ENCODE peak calls at places on chromosomes 3 and 15, in six cellular contexts. Y, A, W, B, J and L are unnamed samples.

GRCh38 chr15:90530250-90531051 is 728 bp downstream of the CRTC3 start:
- DNase-seq in W (peak), B (peak), Y (peak), J (peak), A (peak), L (peak)

GRCh38 chr3:141743305-141743704 is 5.2 kb downstream of the RNF7 start:
- DNase-seq in J (no peak), Y (no peak), A (no peak), B (no peak), W (no peak), L (no peak)

GRCh38 chr15:56356616-56357015 is 8.6 kb upstream of the TEX9 start:
- DNase-seq in W (no peak), J (peak), A (no peak), Y (peak), B (no peak), L (peak)

GRCh38 chr3:135310317-135310716 is 515.3 kb downstream of the EPHB1 start:
- DNase-seq in A (no peak), J (no peak), W (peak), B (no peak), Y (no peak), L (no peak)

GRCh38 chr15:99100245-99101173 is 4.4 kb upstream of the SYNM start:
- DNase-seq in B (peak), W (peak), A (peak), J (peak), Y (peak), L (peak)

GRCh38 chr3:67863869-67864268 is 209.5 kb upstream of the SUCLG2 start:
- DNase-seq in B (no peak), J (peak), Y (no peak), A (no peak), W (peak), L (no peak)

GRCh38 chr3:136612512-136612911 is 139.7 kb downstream of the STAG1 start:
- DNase-seq in J (no peak), A (no peak), Y (no peak), B (no peak), W (no peak), L (peak)

GRCh38 chr3:157614896-157615295 is 111.7 kb upstream of the VEPH1 start:
- DNase-seq in B (no peak), J (no peak), W (no peak), A (no peak), Y (no peak), L (no peak)

GRCh38 chr3:125322166-125322565 is 53.0 kb downstream of the ZNF148 start:
- DNase-seq in J (peak), Y (no peak), W (no peak), A (no peak), B (no peak), L (peak)

GRCh38 chr3:185720326-185720725 is 104.5 kb downstream of the IGF2BP2 start:
- DNase-seq in A (no peak), B (no peak), J (no peak), W (no peak), Y (no peak), L (no peak)

GRCh38 chr3:185717121-185717520 is 107.7 kb downstream of the IGF2BP2 start:
- DNase-seq in J (peak), W (no peak), Y (no peak), A (no peak), B (no peak), L (peak)

GRCh38 chr3:185718736-185719456 is 105.9 kb downstream of the IGF2BP2 start:
- DNase-seq in B (no peak), W (no peak), A (no peak), J (no peak), Y (no peak), L (no peak)

GRCh38 chr3:185716436-185717090 is 108.3 kb downstream of the IGF2BP2 start:
- DNase-seq in B (no peak), J (no peak), A (no peak), W (no peak), Y (no peak), L (no peak)

DNA sequence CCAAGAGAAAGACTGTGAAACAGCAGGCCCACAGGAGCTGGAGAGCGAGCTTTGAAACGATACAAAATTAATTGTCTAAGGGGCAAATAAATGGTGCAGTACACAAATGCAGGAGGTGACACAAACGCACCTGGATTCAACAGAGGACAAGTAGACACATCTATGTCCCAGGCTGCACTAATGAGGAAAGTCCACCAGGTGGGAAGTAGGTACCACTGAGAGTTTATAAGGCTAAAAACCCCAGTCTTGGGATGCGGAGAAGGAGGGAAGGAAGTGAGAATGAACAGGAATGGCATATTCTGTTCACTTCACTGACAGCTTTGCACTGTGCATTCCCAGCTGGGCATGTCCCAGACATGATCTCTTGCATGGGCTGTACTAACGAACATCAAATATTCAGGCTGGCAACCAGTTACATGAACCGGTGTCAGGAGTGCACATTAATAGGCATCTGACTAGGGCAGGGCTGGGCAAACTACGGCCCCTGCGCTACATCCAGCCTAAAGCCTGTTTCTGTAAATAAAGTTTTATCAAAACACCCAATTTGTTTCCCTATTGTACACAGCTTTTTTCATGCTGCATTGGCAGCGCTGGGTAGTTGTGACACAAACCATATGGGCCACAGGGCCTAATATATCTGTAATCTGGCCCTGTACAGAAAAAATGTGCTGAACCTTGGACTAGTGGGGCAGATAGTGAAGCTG is 107.1 kb downstream of the IGF2BP2 start:
- DNase-seq in J (no peak), Y (no peak), A (no peak), B (no peak), W (no peak), L (no peak)
- TF ChIP-seq CTCF in J (peak), Y (no peak), A (no peak), B (no peak), W (peak), L (peak)

GRCh38 chr3:20576228-20576627 is 390.2 kb upstream of the SGO1 start:
- DNase-seq in Y (no peak), B (no peak), A (no peak), J (no peak), W (no peak), L (peak)
- TF ChIP-seq CTCF in Y (no peak), B (no peak), A (no peak), J (no peak), W (no peak), L (no peak)

GRCh38 chr3:194298331-194299227 is 52.5 kb downstream of the CPN2 start:
- DNase-seq in Y (no peak), J (no peak), B (peak), W (no peak), A (no peak), L (no peak)

GRCh38 chr3:194300936-194301335 is 50.2 kb downstream of the CPN2 start:
- DNase-seq in Y (no peak), A (no peak), J (no peak), W (no peak), B (peak), L (no peak)

GRCh38 chr3:194296832-194297666 is 54.1 kb downstream of the CPN2 start:
- DNase-seq in B (peak), W (peak), Y (peak), A (peak), J (peak), L (no peak)

GRCh38 chr3:194301730-194302129 is 49.4 kb downstream of the CPN2 start:
- DNase-seq in J (no peak), W (no peak), A (no peak), B (peak), Y (no peak), L (no peak)

GRCh38 chr3:194300392-194300758 is 50.8 kb downstream of the CPN2 start:
- DNase-seq in Y (no peak), W (peak), J (peak), B (peak), A (peak), L (no peak)
- TF ChIP-seq CTCF in Y (no peak), W (peak), J (no peak), B (no peak), A (peak), L (no peak)

DNA sequence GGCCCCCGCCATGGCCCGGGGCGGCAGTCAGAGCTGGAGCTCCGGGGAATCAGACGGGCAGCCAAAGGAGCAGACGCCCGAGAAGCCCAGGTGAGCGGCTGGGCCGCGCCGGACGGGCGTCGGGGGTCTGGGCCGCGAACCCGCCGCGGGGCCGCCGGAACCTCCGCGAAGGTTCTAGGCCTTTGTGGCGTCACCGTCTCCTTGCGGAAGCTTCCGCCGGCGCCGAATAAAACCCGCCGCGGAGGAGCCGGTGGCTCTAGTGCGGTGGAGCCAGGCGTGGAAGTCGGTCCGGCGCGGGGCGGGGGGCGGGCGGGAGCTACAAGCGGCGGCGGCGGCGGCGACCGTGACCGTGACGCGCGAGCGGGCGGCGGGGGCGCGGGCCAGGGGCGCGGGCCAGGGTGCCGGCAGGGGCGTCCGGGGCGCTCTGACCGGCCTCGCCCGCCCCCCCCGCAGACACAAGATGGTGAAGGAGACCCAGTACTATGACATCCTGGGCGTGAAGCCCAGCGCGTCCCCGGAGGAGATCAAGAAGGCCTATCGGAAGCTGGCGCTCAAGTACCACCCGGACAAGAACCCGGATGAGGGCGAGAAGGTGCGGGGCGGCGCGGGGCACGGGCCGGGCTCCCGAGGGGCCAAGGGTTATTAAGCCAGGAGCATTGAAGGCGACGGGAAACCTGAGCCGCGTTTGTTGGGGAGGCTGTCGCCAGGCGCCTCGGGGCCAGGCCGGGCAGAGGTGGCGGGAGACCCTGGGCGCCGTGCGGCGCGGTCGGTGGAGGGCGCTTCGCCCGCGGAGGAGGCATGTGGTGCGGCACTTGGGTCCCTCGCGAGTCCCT is at the start of gene DNAJA4:
- DNase-seq in W (peak), Y (peak), B (peak), A (peak), J (no peak), L (no peak)
- TF ChIP-seq CTCF in W (no peak), Y (peak), B (peak), A (peak), J (no peak), L (no peak)

GRCh38 chr3:117898722-117899121 is 1135.9 kb downstream of the IGSF11 start:
- DNase-seq in B (no peak), J (peak), W (no peak), Y (peak), A (no peak), L (no peak)
- TF ChIP-seq CTCF in B (peak), J (peak), W (peak), Y (peak), A (peak), L (peak)

DNA sequence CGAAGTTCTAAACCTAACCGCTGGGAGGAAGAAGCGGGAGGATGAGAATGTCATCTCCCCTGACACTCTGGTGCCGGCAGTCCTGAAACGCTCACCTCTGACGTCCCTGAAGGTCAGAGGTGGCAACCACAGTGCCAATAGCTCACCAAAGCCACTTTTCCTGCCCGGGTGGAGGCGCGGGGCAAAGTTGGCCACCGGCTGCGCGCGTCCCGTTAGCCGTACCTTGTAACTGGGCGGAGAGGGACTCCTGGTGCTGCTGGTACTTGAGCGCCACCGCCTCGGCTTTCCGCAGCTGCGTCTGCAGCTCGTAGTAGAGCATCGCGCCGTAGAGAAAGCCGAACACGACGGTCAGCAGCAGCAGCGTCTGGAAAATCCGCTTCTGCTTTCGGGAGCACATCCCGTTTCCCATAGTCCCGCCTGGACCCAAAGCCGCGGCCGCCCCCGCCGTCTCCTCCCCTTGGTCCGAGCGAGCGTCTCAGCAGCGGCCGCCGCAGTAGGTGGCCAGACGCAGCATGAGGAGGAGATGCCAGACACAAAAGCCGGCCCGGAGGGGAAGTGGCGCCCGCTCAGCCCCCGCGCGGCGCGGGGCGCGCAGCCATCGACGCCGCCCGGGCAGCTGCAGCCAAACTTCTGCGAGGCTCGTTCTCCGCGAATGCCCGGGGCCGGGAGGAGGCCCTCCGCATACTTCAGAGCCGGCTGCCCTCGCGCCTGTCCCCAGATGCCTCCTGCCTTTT is 680 bp downstream of the GOLIM4 start:
- DNase-seq in A (peak), W (peak), B (peak), Y (peak), J (peak), L (peak)
- TF ChIP-seq CTCF in A (no peak), W (peak), B (peak), Y (no peak), J (no peak), L (peak)

GRCh38 chr3:16837602-16838001 is 47.2 kb upstream of the PLCL2 start:
- DNase-seq in A (peak), J (no peak), Y (no peak), W (no peak), B (no peak), L (no peak)

GRCh38 chr3:16834753-16835152 is 50.0 kb upstream of the PLCL2 start:
- DNase-seq in B (no peak), Y (no peak), A (no peak), W (no peak), J (no peak), L (no peak)

GRCh38 chr3:16836505-16837237 is 48.1 kb upstream of the PLCL2 start:
- DNase-seq in B (no peak), J (no peak), A (no peak), W (no peak), Y (no peak), L (no peak)

GRCh38 chr3:16831846-16832245 is 52.9 kb upstream of the PLCL2 start:
- DNase-seq in J (no peak), A (no peak), W (no peak), B (no peak), Y (no peak), L (no peak)

GRCh38 chr3:16834214-16834613 is 50.5 kb upstream of the PLCL2 start:
- DNase-seq in Y (no peak), B (no peak), J (peak), W (no peak), A (no peak), L (no peak)
- TF ChIP-seq CTCF in Y (no peak), B (no peak), J (no peak), W (no peak), A (no peak), L (peak)

DNA sequence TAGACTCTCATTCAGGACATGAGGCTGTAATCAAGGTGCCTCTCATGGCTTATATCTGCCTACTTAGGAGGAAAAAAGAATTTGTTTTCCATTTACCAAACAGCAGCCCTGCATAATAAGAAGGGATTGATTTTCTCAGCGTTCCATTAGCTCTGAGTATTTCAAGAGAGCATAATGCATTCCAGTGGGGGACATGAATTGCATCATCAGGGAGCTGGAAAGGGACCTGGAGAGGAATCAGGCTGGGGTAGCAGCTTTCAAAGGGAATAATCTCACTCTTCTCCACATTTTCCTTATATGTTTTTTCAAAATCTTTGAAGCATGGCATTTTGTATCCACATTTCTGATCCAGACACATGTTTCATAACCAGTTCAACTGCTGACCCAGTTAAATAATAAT is 150.6 kb upstream of the ANKRD28 start:
- DNase-seq in B (no peak), Y (no peak), J (no peak), W (no peak), A (no peak), L (no peak)
- TF ChIP-seq CTCF in B (no peak), Y (no peak), J (no peak), W (no peak), A (no peak), L (no peak)